ENCODE peak calls at places on chromosomes 2 and 18, in six cellular contexts. B is heart right ventricle, T is psoas muscle, L is MM.1S, W is esophagus squamous epithelium, G is neural progenitor cell. V is an unnamed sample.
A peak's percentile ranks its signal among the peaks of the same experiment; 100 is the strongest.

GRCh38 chr2:167862787-167863186 is 384.6 kb downstream of the STK39 start:
- DNase-seq in B (no peak), T (no peak), L (no peak), W (no peak), G (no peak), V (peak; percentile 43)

GRCh38 chr2:27808984-27809383 is 37.5 kb downstream of the MRPL33 start:
- DNase-seq in B (no peak), T (no peak), L (no peak), W (no peak), G (no peak), V (no peak)

GRCh38 chr2:120451334-120451733 is 105.4 kb downstream of the INHBB start:
- DNase-seq in B (no peak), T (no peak), L (no peak), W (no peak), G (no peak), V (peak; percentile 65)

GRCh38 chr2:45759310-45759851 is 107.9 kb downstream of the PRKCE start:
- DNase-seq in B (no peak), T (peak; percentile 72), L (no peak), W (no peak), G (no peak), V (peak; percentile 94)

GRCh38 chr2:111970453-111970852 is 72.0 kb downstream of the MERTK start:
- DNase-seq in B (no peak), T (no peak), L (no peak), W (no peak), G (no peak), V (no peak)

GRCh38 chr2:140808816-140809215 is 1322.0 kb downstream of the LRP1B start:
- DNase-seq in B (no peak), T (no peak), L (peak; percentile 69), W (no peak), G (peak; percentile 24), V (no peak)

GRCh38 chr18:39057423-39058057 is 1491.9 kb upstream of the CELF4 start:
- DNase-seq in B (no peak), T (no peak), L (no peak), W (no peak), G (no peak), V (peak; percentile 7)

GRCh38 chr18:61841709-61842108 is 51.1 kb downstream of the RNF152 start:
- DNase-seq in B (no peak), T (no peak), L (no peak), W (no peak), G (no peak), V (no peak)

GRCh38 chr2:172334988-172335387 is 92.4 kb upstream of the ITGA6 start:
- DNase-seq in B (no peak), T (no peak), L (no peak), W (no peak), G (no peak), V (peak; percentile 15)

GRCh38 chr2:134491796-134492441 is 226.9 kb downstream of the TMEM163 start:
- DNase-seq in B (peak; percentile 21), T (no peak), L (no peak), W (no peak), G (no peak), V (no peak)

GRCh38 chr2:16192416-16193216 is 252.3 kb downstream of the MYCN start:
- DNase-seq in B (no peak), T (no peak), L (no peak), W (no peak), G (no peak), V (no peak)

GRCh38 chr2:74373189-74373588 is 6.9 kb downstream of the DCTN1 start:
- DNase-seq in B (peak; percentile 68), T (peak; percentile 70), L (no peak), W (no peak), G (peak; percentile 14), V (peak; percentile 49)

GRCh38 chr2:45435316-45435715 is 175.8 kb downstream of the SRBD1 start:
- DNase-seq in B (no peak), T (no peak), L (no peak), W (no peak), G (no peak), V (peak; percentile 76)

GRCh38 chr2:204842731-204843490 is 297.6 kb downstream of the PARD3B start:
- DNase-seq in B (no peak), T (peak; percentile 68), L (no peak), W (no peak), G (no peak), V (peak; percentile 97)

GRCh38 chr18:9973461-9973860 is 59.6 kb downstream of the VAPA start:
- DNase-seq in B (no peak), T (no peak), L (no peak), W (no peak), G (no peak), V (no peak)

GRCh38 chr18:61893304-61893970 is 630 bp upstream of the RNF152 start:
- DNase-seq in B (peak; percentile 65), T (peak; percentile 58), L (peak; percentile 44), W (no peak), G (peak; percentile 81), V (peak; percentile 78)

DNA sequence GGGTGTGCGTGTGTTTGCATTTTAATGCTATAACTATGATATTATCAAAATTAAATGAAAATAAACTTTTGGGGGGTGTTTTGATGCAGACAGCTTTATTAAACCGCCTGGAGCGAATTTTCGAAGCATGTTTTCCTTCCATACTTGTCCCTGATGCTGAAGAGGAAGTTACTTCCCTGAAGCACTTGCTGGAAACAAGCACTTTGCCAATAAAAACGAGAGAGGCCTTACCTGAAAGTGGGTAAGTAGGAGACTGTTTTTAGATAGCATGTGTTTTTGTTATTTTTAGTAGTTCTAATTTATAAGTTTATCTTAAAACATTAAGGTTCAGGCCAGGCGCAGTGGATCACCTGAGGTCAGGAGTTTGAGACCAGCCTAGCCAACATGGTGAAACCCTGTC is 43.3 kb downstream of the AFTPH start:
- DNase-seq in B (no peak), T (no peak), L (no peak), W (no peak), G (no peak), V (no peak)
- H3K4me3 ChIP-seq in B (no peak overlapping the region), T (no peak overlapping the region), L (no peak overlapping the region), W (no peak overlapping the region), G (no peak overlapping the region), V (no peak overlapping the region)

DNA sequence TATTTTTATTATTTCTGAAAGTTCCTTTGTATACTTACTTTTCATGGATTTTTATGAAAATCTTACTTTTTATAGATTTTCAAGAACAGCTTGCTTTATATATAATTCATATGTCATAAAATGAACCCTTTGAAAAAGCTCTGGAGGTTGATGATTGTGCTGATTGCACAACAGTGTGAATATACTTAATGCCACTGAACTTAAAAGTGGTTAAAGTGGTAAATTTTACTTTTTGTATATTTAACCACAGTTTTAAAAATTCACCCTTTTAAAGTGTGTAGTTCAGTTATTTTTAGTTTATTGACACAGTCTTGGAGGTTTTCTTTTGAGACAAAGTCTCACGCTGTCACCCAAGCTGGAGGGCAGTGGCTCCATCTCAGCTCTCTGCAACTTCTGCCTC is 8.4 kb downstream of the SANBR start:
- DNase-seq in B (no peak), T (no peak), L (no peak), W (no peak), G (no peak), V (no peak)
- H3K36me3 ChIP-seq in B (peaks cover 18% of the 10 kb centered on the region), T (peaks cover 72% of the 10 kb centered on the region), L (no peaks in the 10 kb centered on the region), W (peaks cover 7% of the 10 kb centered on the region), G (peaks cover 39% of the 10 kb centered on the region), V (peaks cover 13% of the 10 kb centered on the region)

GRCh38 chr2:55017428-55017827 is 32.8 kb downstream of the RTN4 start:
- DNase-seq in B (no peak), T (no peak), L (no peak), W (no peak), G (no peak), V (no peak)

GRCh38 chr2:55017880-55018279 is 32.4 kb downstream of the RTN4 start:
- DNase-seq in B (no peak), T (no peak), L (no peak), W (no peak), G (no peak), V (no peak)

GRCh38 chr2:55018619-55019018 is 31.6 kb downstream of the RTN4 start:
- DNase-seq in B (no peak), T (no peak), L (no peak), W (no peak), G (no peak), V (no peak)

GRCh38 chr2:55022486-55022885 is 27.8 kb downstream of the RTN4 start:
- DNase-seq in B (no peak), T (no peak), L (no peak), W (no peak), G (no peak), V (no peak)

DNA sequence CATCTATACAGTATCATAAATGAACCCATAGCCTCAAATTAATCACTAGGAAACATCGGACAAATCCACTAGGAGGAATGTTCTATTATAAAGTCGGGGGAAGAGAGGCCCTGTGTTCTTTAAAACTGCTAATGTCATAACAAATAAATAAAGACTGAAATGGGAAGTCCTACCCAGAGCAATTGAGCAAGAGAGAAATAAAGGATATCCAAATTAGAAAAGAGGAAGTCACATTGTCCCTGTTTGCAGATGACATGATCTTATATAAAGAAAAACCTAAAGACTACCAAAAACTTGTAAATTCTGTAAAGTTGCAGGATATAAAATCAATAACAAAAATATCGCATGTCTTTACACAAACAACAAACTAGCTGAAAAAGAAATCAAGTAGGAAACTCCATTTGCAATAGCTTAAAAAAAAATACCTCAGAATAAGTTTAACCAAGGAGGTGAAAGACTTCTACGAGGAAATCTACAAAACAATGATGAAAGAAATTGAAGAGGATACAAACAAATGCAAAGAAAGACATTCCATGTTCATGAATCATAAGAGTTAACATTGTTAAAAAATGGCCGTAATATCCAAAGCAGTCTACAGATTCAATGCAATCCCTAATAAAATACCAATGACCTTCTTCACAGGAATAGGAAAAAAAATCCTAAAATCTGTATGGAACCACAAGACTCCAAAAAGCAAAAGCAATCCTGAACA is 30.5 kb downstream of the RTN4 start:
- DNase-seq in B (no peak), T (no peak), L (no peak), W (no peak), G (no peak), V (no peak)
- H3K4me3 ChIP-seq in B (no peak overlapping the region), T (no peak overlapping the region), L (no peak overlapping the region), W (no peak overlapping the region), G (no peak overlapping the region), V (no peak overlapping the region)

DNA sequence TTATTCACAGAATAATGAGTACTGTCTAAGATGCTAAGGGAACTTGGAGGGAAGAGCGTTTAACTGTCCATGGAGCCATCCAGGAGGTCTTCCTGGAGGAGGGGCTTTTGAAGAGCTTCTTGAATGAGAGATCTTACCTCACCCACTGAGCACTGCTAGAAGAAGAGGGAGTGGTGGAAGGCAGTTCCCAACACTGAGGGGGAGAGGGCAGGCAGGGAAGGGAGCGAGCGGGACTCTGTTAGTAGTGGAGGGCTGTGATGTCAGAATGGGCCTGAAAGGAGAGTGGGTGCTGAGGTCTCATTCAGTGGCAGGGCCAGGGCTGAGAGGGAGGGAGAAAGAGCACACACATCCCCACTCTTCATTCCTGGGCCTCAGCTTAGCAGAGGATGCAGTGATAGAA is 65.0 kb downstream of the NCK2 start:
- DNase-seq in B (no peak), T (no peak), L (no peak), W (no peak), G (no peak), V (no peak)
- H3K36me3 ChIP-seq in B (no peaks in the 10 kb centered on the region), T (no peaks in the 10 kb centered on the region), L (no peaks in the 10 kb centered on the region), W (no peaks in the 10 kb centered on the region), G (no peaks in the 10 kb centered on the region), V (no peaks in the 10 kb centered on the region)

GRCh38 chr2:222423632-222424280 is 587 bp upstream of the SGPP2 start:
- DNase-seq in B (no peak), T (no peak), L (peak; percentile 45), W (no peak), G (no peak), V (no peak)
- H3K4me3 ChIP-seq in B (peak overlapping the region; percentile 61), T (peak overlapping the region; percentile 68), L (peak overlapping the region; percentile 60), W (peak overlapping the region; percentile 71), G (peak overlapping the region; percentile 71), V (no peak overlapping the region)

GRCh38 chr2:26283606-26284005 is 38.9 kb downstream of the HADHB start:
- DNase-seq in B (no peak), T (no peak), L (no peak), W (no peak), G (no peak), V (no peak)
- H3K36me3 ChIP-seq in B (peaks cover 80% of the 10 kb centered on the region), T (peaks cover 100% of the 10 kb centered on the region), L (peaks cover 3% of the 10 kb centered on the region), W (peaks cover 48% of the 10 kb centered on the region), G (peaks cover 3% of the 10 kb centered on the region), V (peaks cover 52% of the 10 kb centered on the region)

GRCh38 chr2:238688197-238689153 is 159.4 kb upstream of the TWIST2 start:
- DNase-seq in B (no peak), T (no peak), L (no peak), W (no peak), G (no peak), V (peak; percentile 90)
- H3K4me3 ChIP-seq in B (no peak overlapping the region), T (no peak overlapping the region), L (no peak overlapping the region), W (no peak overlapping the region), G (no peak overlapping the region), V (peak overlapping the region; percentile 45)